ENCODE peak calls at places on chromosome 17, in nine cellular contexts. G is AG09319, Q is fibroblast of mammary gland, I is Caco-2, O is stomach, S is PC-3, E is heart right ventricle, M is RWPE1, P is ovary. V is an unnamed sample.

GRCh38 chr17:7818746-7819645 is 15.0 kb upstream of the KDM6B start:
- DNase-seq in G (no peak), Q (no peak), I (no peak), O (no peak), S (no peak), E (no peak), M (no peak), P (no peak), V (no peak)

GRCh38 chr17:7415784-7416183 is 4.3 kb upstream of the SPEM1 start:
- DNase-seq in G (no peak), Q (no peak), I (no peak), O (no peak), S (no peak), E (no peak), M (no peak), P (no peak), V (no peak)

GRCh38 chr17:68302066-68302564 is 10.8 kb downstream of the ARSG start:
- DNase-seq in G (no peak), Q (no peak), I (no peak), O (no peak), S (no peak), E (no peak), M (no peak), P (peak), V (no peak)

GRCh38 chr17:8552582-8553320 is 77.8 kb downstream of the MYH10 start:
- DNase-seq in G (no peak), Q (peak), I (no peak), O (no peak), S (peak), E (no peak), M (peak), P (no peak), V (peak)

GRCh38 chr17:77407321-77408277 is 266.8 kb downstream of the SEC14L1 start:
- DNase-seq in G (no peak), Q (no peak), I (no peak), O (no peak), S (no peak), E (no peak), M (no peak), P (no peak), V (no peak)

GRCh38 chr17:59601130-59601529 is 18.6 kb upstream of the CLTC start:
- DNase-seq in G (no peak), Q (no peak), I (no peak), O (no peak), S (no peak), E (no peak), M (no peak), P (no peak), V (no peak)

GRCh38 chr17:79391808-79392233 is 219.0 kb downstream of the RBFOX3 start:
- DNase-seq in G (peak), Q (peak), I (peak), O (peak), S (peak), E (peak), M (peak), P (peak), V (peak)

GRCh38 chr17:77193653-77194052 is 52.9 kb downstream of the SEC14L1 start:
- DNase-seq in G (no peak), Q (no peak), I (no peak), O (no peak), S (no peak), E (no peak), M (no peak), P (no peak), V (no peak)

GRCh38 chr17:5872831-5873230 is 197.3 kb upstream of the WSCD1 start:
- DNase-seq in G (no peak), Q (no peak), I (no peak), O (no peak), S (no peak), E (no peak), M (no peak), P (no peak), V (no peak)

GRCh38 chr17:40530988-40531971 is 29.9 kb upstream of the TNS4 start:
- DNase-seq in G (no peak), Q (no peak), I (no peak), O (no peak), S (no peak), E (no peak), M (no peak), P (peak), V (no peak)

GRCh38 chr17:39903158-39903884 is 15.1 kb downstream of the GSDMB start:
- DNase-seq in G (no peak), Q (peak), I (no peak), O (no peak), S (no peak), E (no peak), M (no peak), P (no peak), V (no peak)

GRCh38 chr17:7041607-7042506 is 2.0 kb downstream of the SLC16A11 start:
- DNase-seq in G (no peak), Q (no peak), I (no peak), O (no peak), S (no peak), E (no peak), M (no peak), P (no peak), V (no peak)

GRCh38 chr17:64326420-64327054 is 63.5 kb upstream of the TEX2 start:
- DNase-seq in G (peak), Q (peak), I (no peak), O (peak), S (peak), E (peak), M (peak), P (peak), V (no peak)

GRCh38 chr17:34582901-34583245 is 3.5 kb downstream of the TMEM132E start:
- DNase-seq in G (no peak), Q (no peak), I (no peak), O (no peak), S (no peak), E (no peak), M (no peak), P (no peak), V (no peak)

GRCh38 chr17:34582185-34582900 is 3.0 kb downstream of the TMEM132E start:
- DNase-seq in G (no peak), Q (no peak), I (no peak), O (no peak), S (no peak), E (no peak), M (no peak), P (no peak), V (no peak)

GRCh38 chr17:34586346-34586846 is 7.0 kb downstream of the TMEM132E start:
- DNase-seq in G (no peak), Q (no peak), I (no peak), O (no peak), S (no peak), E (no peak), M (no peak), P (no peak), V (no peak)

GRCh38 chr17:34581446-34582184 is 2.2 kb downstream of the TMEM132E start:
- DNase-seq in G (no peak), Q (no peak), I (no peak), O (no peak), S (no peak), E (no peak), M (no peak), P (peak), V (no peak)

GRCh38 chr17:34584805-34585416 is 5.5 kb downstream of the TMEM132E start:
- DNase-seq in G (no peak), Q (peak), I (no peak), O (no peak), S (peak), E (no peak), M (peak), P (no peak), V (peak)
- TF ChIP-seq CTCF in G (no peak), Q (peak), I (no peak), O (no peak), S (peak), E (no peak), M (no peak), P (no peak), V (peak)

DNA sequence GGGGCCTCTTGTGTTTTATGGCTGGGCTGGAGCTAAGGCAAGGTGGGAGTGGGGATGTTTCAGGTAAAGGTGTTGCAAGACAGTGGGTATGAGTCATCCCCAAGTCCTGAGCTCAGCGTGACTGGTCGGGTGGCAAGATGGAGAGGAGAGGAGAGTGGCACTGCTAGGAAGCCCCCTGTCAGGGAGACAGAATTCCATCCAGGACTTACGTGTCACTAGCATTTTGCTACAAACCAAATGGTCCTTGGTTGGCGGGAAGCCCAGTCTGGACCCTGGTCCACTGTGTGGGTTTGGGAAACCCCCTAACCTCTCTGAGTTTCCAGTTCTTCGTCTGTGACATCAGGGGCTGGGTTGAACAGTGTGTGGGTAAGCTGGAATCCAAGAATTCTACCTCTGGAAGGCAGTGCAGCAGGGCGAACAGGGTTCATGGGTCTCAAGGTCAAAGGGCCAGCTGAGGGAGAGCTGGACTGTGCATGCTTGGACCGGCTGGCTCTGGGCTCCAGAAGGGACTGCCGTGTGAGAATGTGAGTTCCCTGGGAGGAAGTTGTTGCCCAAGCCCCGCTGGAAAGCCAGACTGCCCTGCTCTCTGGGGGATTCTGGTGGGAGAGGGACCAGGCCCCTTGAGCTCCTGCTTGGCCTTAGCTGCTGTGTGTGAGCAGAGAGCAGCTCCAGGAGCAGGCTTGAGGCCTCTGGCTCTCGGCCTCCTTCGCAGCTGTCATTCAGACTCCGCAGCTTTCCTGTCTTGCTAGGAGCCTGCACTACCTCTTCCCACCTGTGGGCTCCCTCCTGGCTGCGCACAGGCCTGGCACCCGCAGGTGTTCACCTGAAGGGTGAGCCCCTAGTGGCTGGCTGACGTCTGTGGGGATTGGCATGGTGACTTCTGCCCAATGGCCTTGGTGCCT is 84.5 kb downstream of the NT5M start:
- DNase-seq in G (no peak), Q (no peak), I (peak), O (peak), S (peak), E (no peak), M (peak), P (no peak), V (no peak)
- TF ChIP-seq CTCF in G (no peak), Q (peak), I (peak), O (no peak), S (peak), E (no peak), M (no peak), P (no peak), V (peak)

GRCh38 chr17:17784599-17785264 is 52.1 kb downstream of the SREBF1 start:
- DNase-seq in G (no peak), Q (no peak), I (no peak), O (peak), S (peak), E (no peak), M (no peak), P (no peak), V (no peak)
- TF ChIP-seq CTCF in G (no peak), Q (no peak), I (peak), O (no peak), S (peak), E (no peak), M (no peak), P (no peak), V (peak)

DNA sequence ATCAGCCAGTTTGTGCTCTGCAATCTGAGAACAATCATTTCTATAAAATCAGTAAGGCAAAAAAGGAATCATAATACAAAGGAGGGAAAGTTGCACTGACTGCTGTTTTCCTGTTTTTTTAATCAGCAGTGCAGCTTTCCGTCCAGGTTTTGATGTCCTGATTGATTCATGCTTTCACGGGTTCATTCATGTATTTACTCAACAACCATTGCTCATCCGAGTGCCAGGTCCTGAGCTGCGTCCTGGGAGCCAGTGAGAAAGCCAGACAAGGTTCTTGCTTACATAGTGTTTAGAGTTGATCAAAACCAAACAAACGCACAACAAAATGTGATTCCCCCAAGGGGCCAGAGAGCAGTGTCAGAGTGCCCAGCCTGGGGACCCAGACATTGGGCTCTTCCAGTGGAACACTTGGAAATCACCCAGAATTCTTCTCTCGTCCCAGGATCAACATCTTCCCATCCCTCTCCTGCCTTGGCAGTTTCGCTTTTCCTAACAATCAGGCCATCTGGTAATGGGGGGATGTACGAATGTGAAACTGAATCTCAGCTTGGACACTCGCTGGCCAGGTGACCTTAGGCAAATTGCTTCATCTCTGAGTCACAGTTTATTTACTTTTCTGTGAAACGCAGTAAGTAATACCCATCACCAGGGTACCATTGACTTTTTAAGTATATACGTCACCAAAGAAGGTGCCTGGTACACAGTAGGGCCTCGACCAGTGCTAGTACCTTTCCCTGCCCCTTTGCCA is 13.3 kb upstream of the C1QL1 start:
- DNase-seq in G (peak), Q (peak), I (no peak), O (no peak), S (peak), E (no peak), M (peak), P (no peak), V (peak)
- TF ChIP-seq CTCF in G (no peak), Q (no peak), I (no peak), O (no peak), S (no peak), E (no peak), M (no peak), P (no peak), V (no peak)

DNA sequence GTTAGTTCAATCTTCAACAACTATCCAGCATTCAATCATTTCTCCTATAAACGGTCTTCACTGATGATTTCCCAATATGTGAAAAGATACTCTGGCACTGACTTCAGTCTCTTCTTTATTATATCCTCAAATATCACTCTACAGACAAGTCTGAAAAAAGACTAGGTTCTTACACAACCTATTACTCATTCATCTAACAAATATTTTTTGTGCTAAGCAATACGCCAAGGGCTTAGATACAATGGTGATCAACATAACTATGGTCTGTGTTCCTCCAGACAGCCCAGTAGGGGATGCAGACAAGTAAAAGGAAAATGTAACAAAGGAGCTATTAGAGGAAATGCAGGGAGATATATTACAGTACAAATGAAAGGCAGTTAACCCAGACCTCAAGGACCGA is 63.9 kb downstream of the MYO1D start:
- DNase-seq in G (peak), Q (peak), I (no peak), O (no peak), S (peak), E (no peak), M (peak), P (no peak), V (peak)
- TF ChIP-seq CTCF in G (peak), Q (peak), I (no peak), O (no peak), S (no peak), E (no peak), M (no peak), P (no peak), V (no peak)

GRCh38 chr17:21013983-21014382 is 28.8 kb downstream of the USP22 start:
- DNase-seq in G (no peak), Q (no peak), I (no peak), O (no peak), S (no peak), E (no peak), M (no peak), P (no peak), V (no peak)

GRCh38 chr17:21010705-21011596 is 31.9 kb downstream of the USP22 start:
- DNase-seq in G (no peak), Q (no peak), I (no peak), O (no peak), S (no peak), E (no peak), M (no peak), P (no peak), V (no peak)

GRCh38 chr17:21015564-21015963 is 27.2 kb downstream of the USP22 start:
- DNase-seq in G (no peak), Q (no peak), I (no peak), O (no peak), S (no peak), E (no peak), M (no peak), P (no peak), V (no peak)

GRCh38 chr17:21014498-21014897 is 28.3 kb downstream of the USP22 start:
- DNase-seq in G (no peak), Q (no peak), I (no peak), O (no peak), S (no peak), E (no peak), M (no peak), P (no peak), V (no peak)

DNA sequence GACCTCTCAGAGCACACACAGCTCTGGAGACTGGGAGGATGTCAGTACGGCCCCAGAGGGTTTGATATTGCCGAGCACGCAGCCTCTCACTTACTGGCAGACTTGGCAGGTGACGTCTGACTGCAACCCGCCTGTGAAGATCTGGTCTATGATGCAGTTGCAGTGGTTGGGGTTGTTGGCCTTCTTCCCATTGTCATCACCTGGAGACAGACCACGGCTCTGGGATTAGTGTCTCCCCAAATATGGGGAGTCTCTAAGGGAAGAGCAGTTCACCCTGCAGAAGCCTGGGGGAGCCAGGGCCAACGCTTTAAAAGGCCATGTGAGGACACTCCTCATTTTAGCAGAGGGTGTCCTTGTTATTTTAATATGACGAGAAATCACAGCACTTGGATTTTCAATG is 30.1 kb downstream of the USP22 start:
- DNase-seq in G (no peak), Q (no peak), I (no peak), O (no peak), S (no peak), E (no peak), M (no peak), P (no peak), V (no peak)
- TF ChIP-seq CTCF in G (no peak), Q (no peak), I (no peak), O (no peak), S (no peak), E (no peak), M (no peak), P (no peak), V (no peak)